ENCODE peak calls at places on chromosome 16, in seven cellular contexts. One of them, this sample, is unnamed.

GRCh38 chr16:187330-187729 is 7.1 kb downstream of the HBQ1 start:
- DNase-seq in CD4-positive, alpha-beta memory T cell: no peak
- DNase-seq in epithelial cell of esophagus: no peak
- DNase-seq in CD8-positive, alpha-beta memory T cell: no peak
- DNase-seq in neuronal stem cell: no peak
- DNase-seq in pancreas: no peak
- DNase-seq in cardiac muscle cell: no peak
- DNase-seq in this sample: no peak

GRCh38 chr16:1082952-1083675 is 10.6 kb downstream of the SSTR5 start:
- DNase-seq in neuronal stem cell: no peak
- DNase-seq in cardiac muscle cell: no peak
- DNase-seq in CD4-positive, alpha-beta memory T cell: no peak
- DNase-seq in CD8-positive, alpha-beta memory T cell: no peak
- DNase-seq in epithelial cell of esophagus: no peak
- DNase-seq in pancreas: no peak
- DNase-seq in this sample: no peak

GRCh38 chr16:28324887-28325279 is 32.6 kb downstream of the SBK1 start:
- DNase-seq in pancreas: no peak
- DNase-seq in CD8-positive, alpha-beta memory T cell: no peak
- DNase-seq in epithelial cell of esophagus: no peak
- DNase-seq in neuronal stem cell: no peak
- DNase-seq in cardiac muscle cell: no peak
- DNase-seq in CD4-positive, alpha-beta memory T cell: no peak
- DNase-seq in this sample: no peak

GRCh38 chr16:10552998-10553491 is 27.4 kb downstream of the EMP2 start:
- DNase-seq in cardiac muscle cell: peak; percentile 26
- DNase-seq in CD4-positive, alpha-beta memory T cell: peak; percentile 45
- DNase-seq in epithelial cell of esophagus: no peak
- DNase-seq in pancreas: no peak
- DNase-seq in neuronal stem cell: no peak
- DNase-seq in CD8-positive, alpha-beta memory T cell: peak; percentile 10
- DNase-seq in this sample: peak; percentile 71

GRCh38 chr16:13554643-13555042 is 365.3 kb upstream of the ERCC4 start:
- DNase-seq in CD4-positive, alpha-beta memory T cell: no peak
- DNase-seq in neuronal stem cell: no peak
- DNase-seq in CD8-positive, alpha-beta memory T cell: no peak
- DNase-seq in pancreas: no peak
- DNase-seq in cardiac muscle cell: no peak
- DNase-seq in epithelial cell of esophagus: no peak
- DNase-seq in this sample: no peak

GRCh38 chr16:23567602-23568001 is 10.1 kb downstream of the UBFD1 start:
- DNase-seq in neuronal stem cell: no peak
- DNase-seq in CD8-positive, alpha-beta memory T cell: no peak
- DNase-seq in CD4-positive, alpha-beta memory T cell: no peak
- DNase-seq in epithelial cell of esophagus: no peak
- DNase-seq in pancreas: no peak
- DNase-seq in cardiac muscle cell: no peak
- DNase-seq in this sample: no peak

GRCh38 chr16:27189335-27189972 is 13.9 kb upstream of the KDM8 start:
- DNase-seq in epithelial cell of esophagus: no peak
- DNase-seq in CD8-positive, alpha-beta memory T cell: no peak
- DNase-seq in cardiac muscle cell: no peak
- DNase-seq in pancreas: peak; percentile 79
- DNase-seq in neuronal stem cell: no peak
- DNase-seq in CD4-positive, alpha-beta memory T cell: no peak
- DNase-seq in this sample: no peak

GRCh38 chr16:15919331-15919730 is 30.1 kb upstream of the ABCC1 start:
- DNase-seq in CD4-positive, alpha-beta memory T cell: no peak
- DNase-seq in neuronal stem cell: no peak
- DNase-seq in cardiac muscle cell: no peak
- DNase-seq in pancreas: no peak
- DNase-seq in epithelial cell of esophagus: peak; percentile 25
- DNase-seq in CD8-positive, alpha-beta memory T cell: no peak
- DNase-seq in this sample: no peak

GRCh38 chr16:10362077-10362863 is 23.6 kb upstream of the ATF7IP2 start:
- DNase-seq in epithelial cell of esophagus: no peak
- DNase-seq in CD8-positive, alpha-beta memory T cell: no peak
- DNase-seq in pancreas: no peak
- DNase-seq in CD4-positive, alpha-beta memory T cell: peak; percentile 6
- DNase-seq in cardiac muscle cell: no peak
- DNase-seq in neuronal stem cell: no peak
- DNase-seq in this sample: peak; percentile 33

GRCh38 chr16:11087691-11088431 is 143.5 kb downstream of the CLEC16A start:
- DNase-seq in pancreas: no peak
- DNase-seq in CD8-positive, alpha-beta memory T cell: no peak
- DNase-seq in neuronal stem cell: no peak
- DNase-seq in cardiac muscle cell: no peak
- DNase-seq in epithelial cell of esophagus: no peak
- DNase-seq in CD4-positive, alpha-beta memory T cell: peak; percentile 32
- DNase-seq in this sample: no peak

GRCh38 chr16:21194771-21195301 is 16.5 kb downstream of the ZP2 start:
- DNase-seq in neuronal stem cell: no peak
- DNase-seq in CD4-positive, alpha-beta memory T cell: no peak
- DNase-seq in epithelial cell of esophagus: peak; percentile 41
- DNase-seq in pancreas: no peak
- DNase-seq in CD8-positive, alpha-beta memory T cell: no peak
- DNase-seq in cardiac muscle cell: no peak
- DNase-seq in this sample: no peak

GRCh38 chr16:47016700-47017133 is 43.2 kb upstream of the DNAJA2 start:
- DNase-seq in CD8-positive, alpha-beta memory T cell: no peak
- DNase-seq in CD4-positive, alpha-beta memory T cell: no peak
- DNase-seq in cardiac muscle cell: no peak
- DNase-seq in epithelial cell of esophagus: no peak
- DNase-seq in neuronal stem cell: no peak
- DNase-seq in pancreas: no peak
- DNase-seq in this sample: peak; percentile 46

GRCh38 chr16:53781023-53781605 is 77.2 kb downstream of the FTO start:
- DNase-seq in epithelial cell of esophagus: peak; percentile 79
- DNase-seq in cardiac muscle cell: no peak
- DNase-seq in pancreas: no peak
- DNase-seq in CD4-positive, alpha-beta memory T cell: no peak
- DNase-seq in neuronal stem cell: no peak
- DNase-seq in CD8-positive, alpha-beta memory T cell: no peak
- DNase-seq in this sample: no peak

GRCh38 chr16:67204076-67204475 is 5.1 kb downstream of the ELMO3 start:
- DNase-seq in epithelial cell of esophagus: no peak
- DNase-seq in CD4-positive, alpha-beta memory T cell: no peak
- DNase-seq in neuronal stem cell: no peak
- DNase-seq in cardiac muscle cell: no peak
- DNase-seq in pancreas: no peak
- DNase-seq in CD8-positive, alpha-beta memory T cell: no peak
- DNase-seq in this sample: no peak

GRCh38 chr16:72821551-72821950 is 226.4 kb downstream of the ZFHX3 start:
- DNase-seq in CD4-positive, alpha-beta memory T cell: no peak
- DNase-seq in pancreas: no peak
- DNase-seq in cardiac muscle cell: no peak
- DNase-seq in neuronal stem cell: no peak
- DNase-seq in CD8-positive, alpha-beta memory T cell: no peak
- DNase-seq in epithelial cell of esophagus: no peak
- DNase-seq in this sample: no peak

GRCh38 chr16:11327277-11328171 is 17.7 kb upstream of the RMI2 start:
- DNase-seq in pancreas: no peak
- DNase-seq in neuronal stem cell: no peak
- DNase-seq in epithelial cell of esophagus: no peak
- DNase-seq in CD4-positive, alpha-beta memory T cell: no peak
- DNase-seq in cardiac muscle cell: no peak
- DNase-seq in CD8-positive, alpha-beta memory T cell: no peak
- DNase-seq in this sample: peak; percentile 81

GRCh38 chr16:79943738-79944137 is 343.2 kb upstream of the MAF start:
- DNase-seq in cardiac muscle cell: no peak
- DNase-seq in CD4-positive, alpha-beta memory T cell: no peak
- DNase-seq in neuronal stem cell: no peak
- DNase-seq in epithelial cell of esophagus: peak; percentile 39
- DNase-seq in CD8-positive, alpha-beta memory T cell: no peak
- DNase-seq in pancreas: no peak
- DNase-seq in this sample: no peak

GRCh38 chr16:67767953-67768352 is 38.4 kb downstream of the RANBP10 start:
- DNase-seq in CD8-positive, alpha-beta memory T cell: no peak
- DNase-seq in pancreas: no peak
- DNase-seq in cardiac muscle cell: no peak
- DNase-seq in CD4-positive, alpha-beta memory T cell: no peak
- DNase-seq in epithelial cell of esophagus: peak; percentile 76
- DNase-seq in neuronal stem cell: no peak
- DNase-seq in this sample: peak; percentile 36

GRCh38 chr16:23607740-23608139 is 11.6 kb upstream of the NDUFAB1 start:
- DNase-seq in pancreas: no peak
- DNase-seq in neuronal stem cell: no peak
- DNase-seq in cardiac muscle cell: no peak
- DNase-seq in CD8-positive, alpha-beta memory T cell: no peak
- DNase-seq in epithelial cell of esophagus: peak; percentile 45
- DNase-seq in CD4-positive, alpha-beta memory T cell: no peak
- DNase-seq in this sample: no peak

GRCh38 chr16:67968440-67969285 is at the start of gene SLC12A4:
- DNase-seq in CD4-positive, alpha-beta memory T cell: peak; percentile 84
- DNase-seq in neuronal stem cell: peak; percentile 64
- DNase-seq in epithelial cell of esophagus: peak; percentile 68
- DNase-seq in CD8-positive, alpha-beta memory T cell: peak; percentile 86
- DNase-seq in pancreas: peak; percentile 89
- DNase-seq in cardiac muscle cell: peak; percentile 85
- DNase-seq in this sample: peak; percentile 91

GRCh38 chr16:28191364-28191985 is 20.3 kb downstream of the XPO6 start:
- DNase-seq in pancreas: no peak
- DNase-seq in CD8-positive, alpha-beta memory T cell: no peak
- DNase-seq in epithelial cell of esophagus: peak; percentile 96
- DNase-seq in cardiac muscle cell: no peak
- DNase-seq in neuronal stem cell: no peak
- DNase-seq in CD4-positive, alpha-beta memory T cell: no peak
- DNase-seq in this sample: no peak

GRCh38 chr16:74107795-74108610 is 188.6 kb upstream of the PSMD7 start:
- DNase-seq in epithelial cell of esophagus: peak; percentile 65
- DNase-seq in cardiac muscle cell: peak; percentile 53
- DNase-seq in neuronal stem cell: peak; percentile 39
- DNase-seq in CD8-positive, alpha-beta memory T cell: no peak
- DNase-seq in CD4-positive, alpha-beta memory T cell: peak; percentile 3
- DNase-seq in pancreas: peak; percentile 63
- DNase-seq in this sample: no peak

GRCh38 chr16:70689970-70690905 is 4.4 kb upstream of the MTSS2 start:
- DNase-seq in epithelial cell of esophagus: no peak
- DNase-seq in cardiac muscle cell: no peak
- DNase-seq in CD4-positive, alpha-beta memory T cell: no peak
- DNase-seq in CD8-positive, alpha-beta memory T cell: no peak
- DNase-seq in pancreas: peak; percentile 14
- DNase-seq in neuronal stem cell: no peak
- DNase-seq in this sample: no peak

GRCh38 chr16:46690281-46691178 is 1.1 kb downstream of the ORC6 start:
- DNase-seq in neuronal stem cell: no peak
- DNase-seq in epithelial cell of esophagus: peak; percentile 20
- DNase-seq in cardiac muscle cell: peak; percentile 21
- DNase-seq in pancreas: no peak
- DNase-seq in CD4-positive, alpha-beta memory T cell: no peak
- DNase-seq in CD8-positive, alpha-beta memory T cell: no peak
- DNase-seq in this sample: no peak

GRCh38 chr16:87324411-87325275 is 7.5 kb upstream of the C16orf95 start:
- DNase-seq in epithelial cell of esophagus: peak; percentile 17
- DNase-seq in cardiac muscle cell: peak; percentile 63
- DNase-seq in pancreas: peak; percentile 57
- DNase-seq in neuronal stem cell: peak; percentile 56
- DNase-seq in CD8-positive, alpha-beta memory T cell: peak; percentile 22
- DNase-seq in CD4-positive, alpha-beta memory T cell: peak; percentile 34
- DNase-seq in this sample: no peak

GRCh38 chr16:19114359-19115147 is 789 bp downstream of the ITPRIPL2 start:
- DNase-seq in pancreas: peak; percentile 66
- DNase-seq in epithelial cell of esophagus: peak; percentile 44
- DNase-seq in neuronal stem cell: peak; percentile 15
- DNase-seq in cardiac muscle cell: no peak
- DNase-seq in CD8-positive, alpha-beta memory T cell: no peak
- DNase-seq in CD4-positive, alpha-beta memory T cell: no peak
- DNase-seq in this sample: peak; percentile 73

GRCh38 chr16:88939814-88940195 is 37.2 kb downstream of the CBFA2T3 start:
- DNase-seq in pancreas: peak; percentile 63
- DNase-seq in epithelial cell of esophagus: no peak
- DNase-seq in CD4-positive, alpha-beta memory T cell: no peak
- DNase-seq in CD8-positive, alpha-beta memory T cell: no peak
- DNase-seq in neuronal stem cell: no peak
- DNase-seq in cardiac muscle cell: no peak
- DNase-seq in this sample: no peak
- H3K4me3 ChIP-seq in pancreas: peak overlapping the region; percentile 61
- H3K4me3 ChIP-seq in epithelial cell of esophagus: no peak overlapping the region
- H3K4me3 ChIP-seq in CD4-positive, alpha-beta memory T cell: no peak overlapping the region
- H3K4me3 ChIP-seq in CD8-positive, alpha-beta memory T cell: no peak overlapping the region
- H3K4me3 ChIP-seq in neuronal stem cell: no peak overlapping the region
- H3K4me3 ChIP-seq in cardiac muscle cell: no peak overlapping the region
- H3K4me3 ChIP-seq in this sample: peak overlapping the region; percentile 51

GRCh38 chr16:29901607-29901945 is 1.3 kb downstream of the ASPHD1 start:
- DNase-seq in CD8-positive, alpha-beta memory T cell: no peak
- DNase-seq in cardiac muscle cell: no peak
- DNase-seq in epithelial cell of esophagus: no peak
- DNase-seq in pancreas: peak; percentile 54
- DNase-seq in neuronal stem cell: no peak
- DNase-seq in CD4-positive, alpha-beta memory T cell: no peak
- DNase-seq in this sample: no peak
- H3K4me3 ChIP-seq in CD8-positive, alpha-beta memory T cell: no peak overlapping the region
- H3K4me3 ChIP-seq in cardiac muscle cell: no peak overlapping the region
- H3K4me3 ChIP-seq in epithelial cell of esophagus: no peak overlapping the region
- H3K4me3 ChIP-seq in pancreas: no peak overlapping the region
- H3K4me3 ChIP-seq in neuronal stem cell: no peak overlapping the region
- H3K4me3 ChIP-seq in CD4-positive, alpha-beta memory T cell: no peak overlapping the region
- H3K4me3 ChIP-seq in this sample: no peak overlapping the region

GRCh38 chr16:31403590-31404352 is 10.6 kb downstream of the ITGAD start:
- DNase-seq in epithelial cell of esophagus: no peak
- DNase-seq in CD4-positive, alpha-beta memory T cell: no peak
- DNase-seq in neuronal stem cell: no peak
- DNase-seq in CD8-positive, alpha-beta memory T cell: no peak
- DNase-seq in cardiac muscle cell: no peak
- DNase-seq in pancreas: no peak
- DNase-seq in this sample: no peak

GRCh38 chr16:31402687-31403086 is 9.6 kb downstream of the ITGAD start:
- DNase-seq in cardiac muscle cell: no peak
- DNase-seq in epithelial cell of esophagus: no peak
- DNase-seq in pancreas: no peak
- DNase-seq in CD8-positive, alpha-beta memory T cell: no peak
- DNase-seq in CD4-positive, alpha-beta memory T cell: no peak
- DNase-seq in neuronal stem cell: no peak
- DNase-seq in this sample: no peak

GRCh38 chr16:31407406-31407805 is 14.3 kb downstream of the ITGAD start:
- DNase-seq in neuronal stem cell: no peak
- DNase-seq in cardiac muscle cell: no peak
- DNase-seq in CD8-positive, alpha-beta memory T cell: no peak
- DNase-seq in CD4-positive, alpha-beta memory T cell: no peak
- DNase-seq in epithelial cell of esophagus: no peak
- DNase-seq in pancreas: no peak
- DNase-seq in this sample: no peak

GRCh38 chr16:31401436-31401835 is 8.3 kb downstream of the ITGAD start:
- DNase-seq in neuronal stem cell: no peak
- DNase-seq in CD8-positive, alpha-beta memory T cell: no peak
- DNase-seq in cardiac muscle cell: no peak
- DNase-seq in CD4-positive, alpha-beta memory T cell: no peak
- DNase-seq in epithelial cell of esophagus: no peak
- DNase-seq in pancreas: no peak
- DNase-seq in this sample: no peak

GRCh38 chr16:31404353-31405064 is 11.4 kb downstream of the ITGAD start:
- DNase-seq in CD8-positive, alpha-beta memory T cell: no peak
- DNase-seq in neuronal stem cell: no peak
- DNase-seq in CD4-positive, alpha-beta memory T cell: no peak
- DNase-seq in epithelial cell of esophagus: no peak
- DNase-seq in cardiac muscle cell: no peak
- DNase-seq in pancreas: no peak
- DNase-seq in this sample: no peak
- H3K4me3 ChIP-seq in CD8-positive, alpha-beta memory T cell: no peak overlapping the region
- H3K4me3 ChIP-seq in neuronal stem cell: no peak overlapping the region
- H3K4me3 ChIP-seq in CD4-positive, alpha-beta memory T cell: no peak overlapping the region
- H3K4me3 ChIP-seq in epithelial cell of esophagus: no peak overlapping the region
- H3K4me3 ChIP-seq in cardiac muscle cell: no peak overlapping the region
- H3K4me3 ChIP-seq in pancreas: no peak overlapping the region
- H3K4me3 ChIP-seq in this sample: peak overlapping the region; percentile 9

GRCh38 chr16:57997528-57998265 is 2.8 kb downstream of the ZNF319 start:
- DNase-seq in CD4-positive, alpha-beta memory T cell: no peak
- DNase-seq in epithelial cell of esophagus: no peak
- DNase-seq in cardiac muscle cell: no peak
- DNase-seq in CD8-positive, alpha-beta memory T cell: no peak
- DNase-seq in neuronal stem cell: no peak
- DNase-seq in pancreas: no peak
- DNase-seq in this sample: no peak
- H3K4me3 ChIP-seq in CD4-positive, alpha-beta memory T cell: no peak overlapping the region
- H3K4me3 ChIP-seq in epithelial cell of esophagus: no peak overlapping the region
- H3K4me3 ChIP-seq in cardiac muscle cell: no peak overlapping the region
- H3K4me3 ChIP-seq in CD8-positive, alpha-beta memory T cell: peak overlapping the region; percentile 57
- H3K4me3 ChIP-seq in neuronal stem cell: no peak overlapping the region
- H3K4me3 ChIP-seq in pancreas: no peak overlapping the region
- H3K4me3 ChIP-seq in this sample: no peak overlapping the region

This sample was measured in GM06990.